ENCODE peak calls at places on chromosomes 4 and X, in five cellular contexts. One of them, this sample, is unnamed.

GRCh38 chr4:128353791-128354190 is 66.2 kb upstream of the PGRMC2 start:
- DNase-seq in stimulated activated CD8-positive, alpha-beta memory T cell treated with anti-CD3 and anti-CD28 coated beads, Interleukin-2, amount 100 ng/mL, for 1 hour: no peak
- DNase-seq in AG10803: no peak
- DNase-seq in brain microvascular endothelial cell: no peak
- DNase-seq in lung microvascular endothelial cell: peak
- DNase-seq in this sample: no peak

GRCh38 chrX:150902434-150903109 is 4.1 kb upstream of the CD99L2 start:
- DNase-seq in lung microvascular endothelial cell: no peak
- DNase-seq in stimulated activated CD8-positive, alpha-beta memory T cell treated with anti-CD3 and anti-CD28 coated beads, Interleukin-2, amount 100 ng/mL, for 1 hour: no peak
- DNase-seq in AG10803: no peak
- DNase-seq in brain microvascular endothelial cell: no peak
- DNase-seq in this sample: no peak

GRCh38 chrX:122026665-122027064 is 979.3 kb downstream of the GLUD2 start:
- DNase-seq in brain microvascular endothelial cell: no peak
- DNase-seq in lung microvascular endothelial cell: no peak
- DNase-seq in AG10803: no peak
- DNase-seq in stimulated activated CD8-positive, alpha-beta memory T cell treated with anti-CD3 and anti-CD28 coated beads, Interleukin-2, amount 100 ng/mL, for 1 hour: no peak
- DNase-seq in this sample: no peak

GRCh38 chr4:74537459-74537858 is 92.5 kb downstream of the AREG start:
- DNase-seq in stimulated activated CD8-positive, alpha-beta memory T cell treated with anti-CD3 and anti-CD28 coated beads, Interleukin-2, amount 100 ng/mL, for 1 hour: no peak
- DNase-seq in AG10803: no peak
- DNase-seq in brain microvascular endothelial cell: no peak
- DNase-seq in lung microvascular endothelial cell: no peak
- DNase-seq in this sample: no peak

GRCh38 chrX:2967998-2968909 is 38.1 kb upstream of the ARSH start:
- DNase-seq in AG10803: peak
- DNase-seq in lung microvascular endothelial cell: peak
- DNase-seq in stimulated activated CD8-positive, alpha-beta memory T cell treated with anti-CD3 and anti-CD28 coated beads, Interleukin-2, amount 100 ng/mL, for 1 hour: no peak
- DNase-seq in brain microvascular endothelial cell: peak
- DNase-seq in this sample: no peak

GRCh38 chrX:150200820-150201287 is 162.3 kb upstream of the MAMLD1 start:
- DNase-seq in AG10803: peak
- DNase-seq in brain microvascular endothelial cell: peak
- DNase-seq in stimulated activated CD8-positive, alpha-beta memory T cell treated with anti-CD3 and anti-CD28 coated beads, Interleukin-2, amount 100 ng/mL, for 1 hour: no peak
- DNase-seq in lung microvascular endothelial cell: peak
- DNase-seq in this sample: peak

GRCh38 chr4:22670953-22671352 is 21.8 kb upstream of the GBA3 start:
- DNase-seq in stimulated activated CD8-positive, alpha-beta memory T cell treated with anti-CD3 and anti-CD28 coated beads, Interleukin-2, amount 100 ng/mL, for 1 hour: no peak
- DNase-seq in brain microvascular endothelial cell: peak
- DNase-seq in AG10803: no peak
- DNase-seq in lung microvascular endothelial cell: no peak
- DNase-seq in this sample: no peak

GRCh38 chr4:101419324-101420135 is 72.2 kb upstream of the PPP3CA start:
- DNase-seq in AG10803: peak
- DNase-seq in lung microvascular endothelial cell: peak
- DNase-seq in stimulated activated CD8-positive, alpha-beta memory T cell treated with anti-CD3 and anti-CD28 coated beads, Interleukin-2, amount 100 ng/mL, for 1 hour: no peak
- DNase-seq in brain microvascular endothelial cell: no peak
- DNase-seq in this sample: peak

GRCh38 chr4:132502096-132502552 is 647.0 kb upstream of the PCDH10 start:
- DNase-seq in lung microvascular endothelial cell: no peak
- DNase-seq in brain microvascular endothelial cell: no peak
- DNase-seq in AG10803: no peak
- DNase-seq in stimulated activated CD8-positive, alpha-beta memory T cell treated with anti-CD3 and anti-CD28 coated beads, Interleukin-2, amount 100 ng/mL, for 1 hour: no peak
- DNase-seq in this sample: no peak

GRCh38 chrX:69568828-69569227 is 47.1 kb upstream of the EDA start:
- DNase-seq in lung microvascular endothelial cell: no peak
- DNase-seq in brain microvascular endothelial cell: no peak
- DNase-seq in AG10803: no peak
- DNase-seq in stimulated activated CD8-positive, alpha-beta memory T cell treated with anti-CD3 and anti-CD28 coated beads, Interleukin-2, amount 100 ng/mL, for 1 hour: no peak
- DNase-seq in this sample: no peak

GRCh38 chr4:80608285-80608980 is 272.9 kb downstream of the CFAP299 start:
- DNase-seq in lung microvascular endothelial cell: no peak
- DNase-seq in AG10803: peak
- DNase-seq in stimulated activated CD8-positive, alpha-beta memory T cell treated with anti-CD3 and anti-CD28 coated beads, Interleukin-2, amount 100 ng/mL, for 1 hour: no peak
- DNase-seq in brain microvascular endothelial cell: no peak
- DNase-seq in this sample: peak

GRCh38 chr4:176584031-176584430 is 208.7 kb downstream of the VEGFC start:
- DNase-seq in lung microvascular endothelial cell: no peak
- DNase-seq in AG10803: peak
- DNase-seq in stimulated activated CD8-positive, alpha-beta memory T cell treated with anti-CD3 and anti-CD28 coated beads, Interleukin-2, amount 100 ng/mL, for 1 hour: no peak
- DNase-seq in brain microvascular endothelial cell: peak
- DNase-seq in this sample: no peak

GRCh38 chr4:836003-836511 is 10.1 kb upstream of the CPLX1 start:
- DNase-seq in stimulated activated CD8-positive, alpha-beta memory T cell treated with anti-CD3 and anti-CD28 coated beads, Interleukin-2, amount 100 ng/mL, for 1 hour: no peak
- DNase-seq in AG10803: no peak
- DNase-seq in lung microvascular endothelial cell: no peak
- DNase-seq in brain microvascular endothelial cell: no peak
- DNase-seq in this sample: no peak

GRCh38 chrX:24148535-24149345 is 789 bp upstream of the ZFX start:
- DNase-seq in lung microvascular endothelial cell: peak
- DNase-seq in stimulated activated CD8-positive, alpha-beta memory T cell treated with anti-CD3 and anti-CD28 coated beads, Interleukin-2, amount 100 ng/mL, for 1 hour: no peak
- DNase-seq in brain microvascular endothelial cell: no peak
- DNase-seq in AG10803: peak
- DNase-seq in this sample: peak

GRCh38 chr4:175891863-175892262 is 79.8 kb upstream of the GPM6A start:
- DNase-seq in stimulated activated CD8-positive, alpha-beta memory T cell treated with anti-CD3 and anti-CD28 coated beads, Interleukin-2, amount 100 ng/mL, for 1 hour: no peak
- DNase-seq in brain microvascular endothelial cell: no peak
- DNase-seq in lung microvascular endothelial cell: no peak
- DNase-seq in AG10803: peak
- DNase-seq in this sample: peak

GRCh38 chrX:132463411-132463810 is 25.4 kb downstream of the MBNL3 start:
- DNase-seq in lung microvascular endothelial cell: peak
- DNase-seq in brain microvascular endothelial cell: peak
- DNase-seq in stimulated activated CD8-positive, alpha-beta memory T cell treated with anti-CD3 and anti-CD28 coated beads, Interleukin-2, amount 100 ng/mL, for 1 hour: no peak
- DNase-seq in AG10803: no peak
- DNase-seq in this sample: no peak

GRCh38 chrX:109966246-109966645 is 36.7 kb upstream of the TMEM164 start:
- DNase-seq in AG10803: no peak
- DNase-seq in stimulated activated CD8-positive, alpha-beta memory T cell treated with anti-CD3 and anti-CD28 coated beads, Interleukin-2, amount 100 ng/mL, for 1 hour: no peak
- DNase-seq in brain microvascular endothelial cell: no peak
- DNase-seq in lung microvascular endothelial cell: no peak
- DNase-seq in this sample: no peak

GRCh38 chr4:94905511-94905910 is 147.8 kb downstream of the BMPR1B start:
- DNase-seq in lung microvascular endothelial cell: no peak
- DNase-seq in brain microvascular endothelial cell: no peak
- DNase-seq in AG10803: no peak
- DNase-seq in stimulated activated CD8-positive, alpha-beta memory T cell treated with anti-CD3 and anti-CD28 coated beads, Interleukin-2, amount 100 ng/mL, for 1 hour: no peak
- DNase-seq in this sample: no peak

GRCh38 chr4:184968784-184969201 is 49.5 kb upstream of the HELT start:
- DNase-seq in stimulated activated CD8-positive, alpha-beta memory T cell treated with anti-CD3 and anti-CD28 coated beads, Interleukin-2, amount 100 ng/mL, for 1 hour: no peak
- DNase-seq in brain microvascular endothelial cell: no peak
- DNase-seq in lung microvascular endothelial cell: no peak
- DNase-seq in AG10803: no peak
- DNase-seq in this sample: no peak

GRCh38 chrX:107673933-107674479 is 45.7 kb downstream of the PRPS1 start:
- DNase-seq in brain microvascular endothelial cell: peak
- DNase-seq in AG10803: peak
- DNase-seq in stimulated activated CD8-positive, alpha-beta memory T cell treated with anti-CD3 and anti-CD28 coated beads, Interleukin-2, amount 100 ng/mL, for 1 hour: peak
- DNase-seq in lung microvascular endothelial cell: peak
- DNase-seq in this sample: no peak

GRCh38 chr4:77395481-77395880 is 210.1 kb upstream of the CXCL13 start:
- DNase-seq in lung microvascular endothelial cell: no peak
- DNase-seq in AG10803: no peak
- DNase-seq in brain microvascular endothelial cell: no peak
- DNase-seq in stimulated activated CD8-positive, alpha-beta memory T cell treated with anti-CD3 and anti-CD28 coated beads, Interleukin-2, amount 100 ng/mL, for 1 hour: no peak
- DNase-seq in this sample: no peak

This sample was measured in AG09309.